ENCODE peak calls at places on chromosomes 4 and X, in eight cellular contexts. One of them, this sample, is unnamed.

GRCh38 chr4:104491826-104492771 is 2.6 kb downstream of the CXXC4 start:
- DNase-seq in MM.1S: peak
- DNase-seq in neuronal stem cell: peak
- DNase-seq in OCI-LY7: no peak
- DNase-seq in neural progenitor cell: peak
- DNase-seq in mesendoderm: peak
- DNase-seq in osteoblast: peak
- DNase-seq in H9: peak
- DNase-seq in this sample: peak

GRCh38 chr4:168408620-168409019 is 71.7 kb downstream of the DDX60L start:
- DNase-seq in MM.1S: no peak
- DNase-seq in neuronal stem cell: no peak
- DNase-seq in OCI-LY7: no peak
- DNase-seq in neural progenitor cell: peak
- DNase-seq in mesendoderm: no peak
- DNase-seq in osteoblast: peak
- DNase-seq in H9: no peak
- DNase-seq in this sample: no peak

GRCh38 chr4:128322986-128323385 is 35.4 kb upstream of the PGRMC2 start:
- DNase-seq in MM.1S: no peak
- DNase-seq in neuronal stem cell: no peak
- DNase-seq in OCI-LY7: no peak
- DNase-seq in neural progenitor cell: no peak
- DNase-seq in mesendoderm: peak
- DNase-seq in osteoblast: peak
- DNase-seq in H9: no peak
- DNase-seq in this sample: peak

GRCh38 chr4:123017636-123018390 is 95.4 kb upstream of the NUDT6 start:
- DNase-seq in MM.1S: no peak
- DNase-seq in neuronal stem cell: no peak
- DNase-seq in OCI-LY7: no peak
- DNase-seq in neural progenitor cell: no peak
- DNase-seq in mesendoderm: no peak
- DNase-seq in osteoblast: peak
- DNase-seq in H9: no peak
- DNase-seq in this sample: no peak

GRCh38 chrX:109732319-109732779 is 708 bp downstream of the ACSL4 start:
- DNase-seq in MM.1S: peak
- DNase-seq in neuronal stem cell: no peak
- DNase-seq in OCI-LY7: peak
- DNase-seq in neural progenitor cell: peak
- DNase-seq in mesendoderm: peak
- DNase-seq in osteoblast: no peak
- DNase-seq in H9: peak
- DNase-seq in this sample: peak

GRCh38 chrX:134933248-134933647 is 57.5 kb upstream of the SMIM10 start:
- DNase-seq in MM.1S: no peak
- DNase-seq in neuronal stem cell: no peak
- DNase-seq in OCI-LY7: no peak
- DNase-seq in neural progenitor cell: no peak
- DNase-seq in mesendoderm: no peak
- DNase-seq in osteoblast: no peak
- DNase-seq in H9: no peak
- DNase-seq in this sample: no peak

GRCh38 chr4:87896020-87896621 is 63.4 kb downstream of the MEPE start:
- DNase-seq in MM.1S: no peak
- DNase-seq in neuronal stem cell: no peak
- DNase-seq in OCI-LY7: no peak
- DNase-seq in neural progenitor cell: no peak
- DNase-seq in mesendoderm: peak
- DNase-seq in osteoblast: peak
- DNase-seq in H9: peak
- DNase-seq in this sample: peak

GRCh38 chr4:85929926-85930325 is 429.9 kb downstream of the MAPK10 start:
- DNase-seq in MM.1S: no peak
- DNase-seq in neuronal stem cell: peak
- DNase-seq in OCI-LY7: no peak
- DNase-seq in neural progenitor cell: peak
- DNase-seq in mesendoderm: no peak
- DNase-seq in osteoblast: no peak
- DNase-seq in H9: no peak
- DNase-seq in this sample: no peak

DNA sequence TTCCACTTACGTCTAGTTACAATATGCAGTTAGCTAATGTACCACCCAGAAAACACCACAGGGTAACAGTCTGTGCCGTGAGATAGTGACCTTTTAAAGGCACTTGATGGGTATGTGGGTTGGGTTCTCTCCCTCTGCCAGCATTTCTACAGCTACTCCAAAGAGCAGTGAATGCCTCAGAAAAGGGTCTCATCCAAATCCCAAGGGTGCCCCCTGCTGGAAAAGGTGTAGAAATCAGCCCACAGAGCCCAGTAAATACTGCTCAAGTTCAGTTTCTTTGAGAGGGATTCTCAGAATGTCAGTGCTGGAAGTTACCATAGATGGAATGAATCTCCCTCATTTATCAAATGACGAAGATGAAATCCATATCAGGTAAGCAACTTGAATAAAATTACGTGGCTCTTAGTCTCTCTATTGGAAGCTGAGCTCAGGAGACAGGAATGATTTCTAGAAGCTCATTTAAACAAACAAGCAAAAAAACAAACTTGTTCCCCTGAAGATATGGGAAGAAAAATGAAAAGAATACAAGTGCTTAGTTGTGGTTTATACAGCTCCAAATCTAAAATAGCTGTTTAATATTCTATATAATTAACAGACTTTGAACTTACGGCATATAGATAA is 9.5 kb downstream of the RNF175 start:
- DNase-seq in MM.1S: peak
- DNase-seq in neuronal stem cell: peak
- DNase-seq in OCI-LY7: peak
- DNase-seq in neural progenitor cell: peak
- DNase-seq in mesendoderm: peak
- DNase-seq in osteoblast: peak
- DNase-seq in H9: peak
- DNase-seq in this sample: peak
- H3K4me2 ChIP-seq in MM.1S: no peak
- H3K4me2 ChIP-seq in neuronal stem cell: no peak
- H3K4me2 ChIP-seq in OCI-LY7: no peak
- H3K4me2 ChIP-seq in neural progenitor cell: no peak
- H3K4me2 ChIP-seq in mesendoderm: no peak
- H3K4me2 ChIP-seq in osteoblast: no peak
- H3K4me2 ChIP-seq in H9: no peak
- H3K4me2 ChIP-seq in this sample: no peak

GRCh38 chr4:38868055-38868965 is 704 bp downstream of the FAM114A1 start:
- DNase-seq in MM.1S: no peak
- DNase-seq in neuronal stem cell: peak
- DNase-seq in OCI-LY7: no peak
- DNase-seq in neural progenitor cell: peak
- DNase-seq in mesendoderm: peak
- DNase-seq in osteoblast: peak
- DNase-seq in H9: peak
- DNase-seq in this sample: no peak

GRCh38 chr4:38867478-38868054 is at the start of gene FAM114A1:
- DNase-seq in MM.1S: peak
- DNase-seq in neuronal stem cell: peak
- DNase-seq in OCI-LY7: no peak
- DNase-seq in neural progenitor cell: peak
- DNase-seq in mesendoderm: peak
- DNase-seq in osteoblast: peak
- DNase-seq in H9: peak
- DNase-seq in this sample: peak

GRCh38 chr4:38869511-38869910 is 1.9 kb downstream of the FAM114A1 start:
- DNase-seq in MM.1S: no peak
- DNase-seq in neuronal stem cell: no peak
- DNase-seq in OCI-LY7: no peak
- DNase-seq in neural progenitor cell: no peak
- DNase-seq in mesendoderm: no peak
- DNase-seq in osteoblast: peak
- DNase-seq in H9: no peak
- DNase-seq in this sample: no peak

GRCh38 chr4:38865445-38865844 is 2.2 kb upstream of the FAM114A1 start:
- DNase-seq in MM.1S: no peak
- DNase-seq in neuronal stem cell: no peak
- DNase-seq in OCI-LY7: no peak
- DNase-seq in neural progenitor cell: no peak
- DNase-seq in mesendoderm: no peak
- DNase-seq in osteoblast: no peak
- DNase-seq in H9: no peak
- DNase-seq in this sample: no peak

GRCh38 chr4:38866973-38867477 is 581 bp upstream of the FAM114A1 start:
- DNase-seq in MM.1S: no peak
- DNase-seq in neuronal stem cell: no peak
- DNase-seq in OCI-LY7: no peak
- DNase-seq in neural progenitor cell: no peak
- DNase-seq in mesendoderm: no peak
- DNase-seq in osteoblast: no peak
- DNase-seq in H9: no peak
- DNase-seq in this sample: no peak
- H3K4me2 ChIP-seq in MM.1S: peak
- H3K4me2 ChIP-seq in neuronal stem cell: peak
- H3K4me2 ChIP-seq in OCI-LY7: peak
- H3K4me2 ChIP-seq in neural progenitor cell: peak
- H3K4me2 ChIP-seq in mesendoderm: peak
- H3K4me2 ChIP-seq in osteoblast: peak
- H3K4me2 ChIP-seq in H9: peak
- H3K4me2 ChIP-seq in this sample: peak

DNA sequence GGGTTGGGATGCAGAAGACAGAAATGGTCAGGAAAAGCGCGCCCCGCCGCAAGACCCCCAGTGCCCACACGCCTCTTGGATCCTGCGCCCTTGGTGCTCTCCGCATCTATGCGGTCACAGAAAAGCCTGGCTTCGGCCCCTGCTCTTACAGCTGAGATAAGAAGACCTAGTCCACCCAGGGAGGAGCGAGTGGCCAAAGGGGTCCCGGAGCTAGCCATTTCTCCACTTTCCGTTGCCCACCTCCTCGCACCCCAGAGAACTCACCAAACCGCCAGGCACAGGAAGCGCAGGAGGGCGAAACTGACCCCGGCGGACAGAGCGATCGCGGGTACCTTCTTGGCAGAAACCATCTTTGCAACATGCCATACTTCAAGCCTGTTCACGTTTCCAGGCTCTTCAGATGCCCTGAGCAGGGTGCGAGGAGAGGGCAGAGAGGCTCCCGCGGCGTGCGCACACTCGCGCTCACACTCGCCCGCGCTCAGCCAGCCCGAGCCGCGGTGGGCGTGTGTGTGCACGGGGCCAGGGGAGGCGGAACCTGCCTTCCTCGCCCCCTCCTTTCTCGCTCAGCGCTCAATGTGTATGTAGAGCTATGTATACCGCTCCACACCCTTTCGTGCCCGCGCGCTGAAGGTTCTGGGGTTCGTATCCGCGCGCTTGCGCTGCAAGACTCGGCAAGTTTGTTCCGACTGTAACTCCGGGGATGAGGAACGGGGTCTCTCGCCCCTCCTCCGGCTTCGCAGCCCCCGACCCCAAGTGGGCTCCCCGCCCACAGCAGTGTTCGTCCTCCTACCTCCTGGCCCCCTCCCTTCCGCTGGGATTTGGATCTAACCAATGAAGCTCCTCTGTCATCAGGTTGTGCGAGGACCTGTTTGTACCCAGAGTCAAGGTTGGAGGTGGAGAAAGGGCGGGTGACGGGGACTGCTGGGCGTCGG is at the start of gene GABRA4:
- DNase-seq in MM.1S: no peak
- DNase-seq in neuronal stem cell: peak
- DNase-seq in OCI-LY7: no peak
- DNase-seq in neural progenitor cell: peak
- DNase-seq in mesendoderm: peak
- DNase-seq in osteoblast: peak
- DNase-seq in H9: peak
- DNase-seq in this sample: no peak
- H3K4me2 ChIP-seq in MM.1S: no peak
- H3K4me2 ChIP-seq in neuronal stem cell: peak
- H3K4me2 ChIP-seq in OCI-LY7: no peak
- H3K4me2 ChIP-seq in neural progenitor cell: peak
- H3K4me2 ChIP-seq in mesendoderm: peak
- H3K4me2 ChIP-seq in osteoblast: peak
- H3K4me2 ChIP-seq in H9: peak
- H3K4me2 ChIP-seq in this sample: no peak

GRCh38 chr4:76780781-76781697 is 116.9 kb downstream of the SOWAHB start:
- DNase-seq in MM.1S: no peak
- DNase-seq in neuronal stem cell: no peak
- DNase-seq in OCI-LY7: no peak
- DNase-seq in neural progenitor cell: no peak
- DNase-seq in mesendoderm: no peak
- DNase-seq in osteoblast: no peak
- DNase-seq in H9: no peak
- DNase-seq in this sample: no peak

GRCh38 chr4:76779740-76780459 is 118.0 kb downstream of the SOWAHB start:
- DNase-seq in MM.1S: no peak
- DNase-seq in neuronal stem cell: no peak
- DNase-seq in OCI-LY7: no peak
- DNase-seq in neural progenitor cell: no peak
- DNase-seq in mesendoderm: peak
- DNase-seq in osteoblast: peak
- DNase-seq in H9: no peak
- DNase-seq in this sample: no peak

GRCh38 chr4:76782837-76783236 is 115.1 kb downstream of the SOWAHB start:
- DNase-seq in MM.1S: no peak
- DNase-seq in neuronal stem cell: no peak
- DNase-seq in OCI-LY7: no peak
- DNase-seq in neural progenitor cell: no peak
- DNase-seq in mesendoderm: peak
- DNase-seq in osteoblast: peak
- DNase-seq in H9: no peak
- DNase-seq in this sample: no peak

GRCh38 chr4:76783836-76784235 is 114.1 kb downstream of the SOWAHB start:
- DNase-seq in MM.1S: no peak
- DNase-seq in neuronal stem cell: no peak
- DNase-seq in OCI-LY7: no peak
- DNase-seq in neural progenitor cell: no peak
- DNase-seq in mesendoderm: peak
- DNase-seq in osteoblast: no peak
- DNase-seq in H9: peak
- DNase-seq in this sample: no peak

GRCh38 chr4:76781698-76782595 is 116.0 kb downstream of the SOWAHB start:
- DNase-seq in MM.1S: peak
- DNase-seq in neuronal stem cell: no peak
- DNase-seq in OCI-LY7: no peak
- DNase-seq in neural progenitor cell: no peak
- DNase-seq in mesendoderm: peak
- DNase-seq in osteoblast: peak
- DNase-seq in H9: peak
- DNase-seq in this sample: no peak
- H3K4me2 ChIP-seq in MM.1S: no peak
- H3K4me2 ChIP-seq in neuronal stem cell: no peak
- H3K4me2 ChIP-seq in OCI-LY7: no peak
- H3K4me2 ChIP-seq in neural progenitor cell: no peak
- H3K4me2 ChIP-seq in mesendoderm: no peak
- H3K4me2 ChIP-seq in osteoblast: peak
- H3K4me2 ChIP-seq in H9: no peak
- H3K4me2 ChIP-seq in this sample: no peak

This sample was measured in PC-9.